ENCODE peak calls at places on chromosomes 2 and 18, in eight cellular contexts. M, B, L, V, N, T, E and Y are unnamed samples.

GRCh38 chr18:37383036-37383788 is 182.4 kb downstream of the CELF4 start:
- DNase-seq in M (no peak), B (peak), L (no peak), V (no peak), N (no peak), T (no peak), E (no peak), Y (peak)

GRCh38 chr2:3563521-3563976 is 5.4 kb upstream of the RNASEH1 start:
- DNase-seq in M (no peak), B (no peak), L (no peak), V (peak), N (no peak), T (peak), E (no peak), Y (no peak)

GRCh38 chr2:201402651-201403573 is 45.8 kb upstream of the FLACC1 start:
- DNase-seq in M (no peak), B (peak), L (peak), V (no peak), N (no peak), T (no peak), E (no peak), Y (no peak)

GRCh38 chr2:26475037-26475436 is 2.9 kb downstream of the OTOF start:
- DNase-seq in M (no peak), B (no peak), L (no peak), V (no peak), N (no peak), T (no peak), E (no peak), Y (no peak)

GRCh38 chr2:29834036-29834540 is 87.3 kb downstream of the ALK start:
- DNase-seq in M (no peak), B (no peak), L (no peak), V (no peak), N (no peak), T (no peak), E (no peak), Y (no peak)

GRCh38 chr2:88212251-88212790 is 42.2 kb downstream of the THNSL2 start:
- DNase-seq in M (no peak), B (peak), L (peak), V (no peak), N (no peak), T (peak), E (no peak), Y (peak)

GRCh38 chr18:57621252-57621607 is 406 bp downstream of the NARS1 start:
- DNase-seq in M (peak), B (no peak), L (no peak), V (no peak), N (no peak), T (no peak), E (no peak), Y (peak)

GRCh38 chr18:12403601-12404506 is 3.9 kb upstream of the PRELID3A start:
- DNase-seq in M (no peak), B (peak), L (peak), V (peak), N (peak), T (peak), E (no peak), Y (peak)

GRCh38 chr2:120983344-120983743 is 247.7 kb downstream of the GLI2 start:
- DNase-seq in M (no peak), B (no peak), L (peak), V (no peak), N (no peak), T (no peak), E (no peak), Y (no peak)

GRCh38 chr2:152644197-152644873 is 72.9 kb downstream of the PRPF40A start:
- DNase-seq in M (no peak), B (no peak), L (no peak), V (no peak), N (no peak), T (no peak), E (no peak), Y (no peak)

GRCh38 chr18:73980289-73980979 is 167.2 kb downstream of the FBXO15 start:
- DNase-seq in M (no peak), B (peak), L (peak), V (no peak), N (no peak), T (peak), E (no peak), Y (peak)

GRCh38 chr18:35376393-35376741 is 770 bp downstream of the ZNF396 start:
- DNase-seq in M (no peak), B (no peak), L (no peak), V (peak), N (no peak), T (peak), E (no peak), Y (no peak)

GRCh38 chr2:162318280-162319222 is at the start of gene IFIH1:
- DNase-seq in M (peak), B (peak), L (peak), V (peak), N (peak), T (peak), E (peak), Y (peak)

GRCh38 chr2:237424544-237424943 is 10.6 kb upstream of the COL6A3 start:
- DNase-seq in M (no peak), B (no peak), L (no peak), V (no peak), N (no peak), T (no peak), E (no peak), Y (no peak)

GRCh38 chr2:95044598-95044997 is 19.1 kb downstream of the MAL start:
- DNase-seq in M (no peak), B (no peak), L (no peak), V (no peak), N (no peak), T (no peak), E (no peak), Y (no peak)

GRCh38 chr18:44590976-44591375 is 89.7 kb upstream of the SETBP1 start:
- DNase-seq in M (no peak), B (peak), L (no peak), V (no peak), N (no peak), T (no peak), E (no peak), Y (no peak)

GRCh38 chr2:207831569-207832248 is 62.0 kb upstream of the FZD5 start:
- DNase-seq in M (peak), B (no peak), L (no peak), V (no peak), N (no peak), T (no peak), E (no peak), Y (no peak)

GRCh38 chr2:190765386-190766173 is 115.0 kb upstream of the GLS start:
- DNase-seq in M (no peak), B (peak), L (peak), V (no peak), N (peak), T (peak), E (no peak), Y (peak)

GRCh38 chr2:74690571-74690970 is 36.5 kb downstream of the SEMA4F start:
- DNase-seq in M (no peak), B (peak), L (peak), V (peak), N (peak), T (peak), E (no peak), Y (peak)

GRCh38 chr2:221262651-221263050 is 309.5 kb downstream of the EPHA4 start:
- DNase-seq in M (no peak), B (no peak), L (no peak), V (no peak), N (no peak), T (no peak), E (no peak), Y (no peak)

GRCh38 chr18:28905509-28905908 is 728.6 kb upstream of the CDH2 start:
- DNase-seq in M (no peak), B (peak), L (peak), V (no peak), N (peak), T (no peak), E (no peak), Y (peak)

GRCh38 chr18:3590096-3590655 is 140.2 kb downstream of the TGIF1 start:
- DNase-seq in M (no peak), B (no peak), L (no peak), V (no peak), N (no peak), T (no peak), E (no peak), Y (no peak)

GRCh38 chr18:61957801-61958516 is 65.2 kb upstream of the RNF152 start:
- DNase-seq in M (no peak), B (no peak), L (peak), V (no peak), N (no peak), T (peak), E (no peak), Y (no peak)
- TF ChIP-seq CTCF in M (no peak), B (no peak), L (peak), V (no peak), N (peak), T (peak), E (no peak), Y (peak)

DNA sequence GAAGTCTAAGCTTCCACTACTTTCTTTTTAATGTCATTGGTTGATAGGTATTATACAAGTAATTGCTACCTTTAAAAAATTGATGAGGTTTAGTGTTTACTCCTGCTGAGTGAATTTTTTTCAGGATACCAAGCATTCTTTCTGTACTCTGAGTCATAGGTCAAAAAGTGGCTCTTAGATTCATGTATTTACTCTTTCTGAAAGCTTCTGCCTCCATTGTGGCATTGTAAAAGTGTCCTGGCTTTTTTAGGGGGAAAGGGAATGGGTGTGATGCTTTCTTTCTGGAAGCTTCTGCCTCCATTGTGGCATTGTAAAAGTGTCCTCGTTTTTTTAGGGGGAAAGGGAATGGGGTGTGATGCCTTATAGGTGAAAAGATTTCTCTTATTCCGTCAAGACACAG is 286.5 kb downstream of the LPIN1 start:
- DNase-seq in M (no peak), B (peak), L (peak), V (no peak), N (no peak), T (no peak), E (no peak), Y (peak)
- TF ChIP-seq CTCF in M (no peak), B (no peak), L (no peak), V (no peak), N (no peak), T (no peak), E (no peak), Y (no peak)

GRCh38 chr18:9366126-9366714 is 31.6 kb downstream of the TWSG1 start:
- DNase-seq in M (peak), B (peak), L (peak), V (no peak), N (peak), T (no peak), E (peak), Y (peak)
- TF ChIP-seq CTCF in M (no peak), B (peak), L (peak), V (no peak), N (peak), T (no peak), E (peak), Y (peak)

DNA sequence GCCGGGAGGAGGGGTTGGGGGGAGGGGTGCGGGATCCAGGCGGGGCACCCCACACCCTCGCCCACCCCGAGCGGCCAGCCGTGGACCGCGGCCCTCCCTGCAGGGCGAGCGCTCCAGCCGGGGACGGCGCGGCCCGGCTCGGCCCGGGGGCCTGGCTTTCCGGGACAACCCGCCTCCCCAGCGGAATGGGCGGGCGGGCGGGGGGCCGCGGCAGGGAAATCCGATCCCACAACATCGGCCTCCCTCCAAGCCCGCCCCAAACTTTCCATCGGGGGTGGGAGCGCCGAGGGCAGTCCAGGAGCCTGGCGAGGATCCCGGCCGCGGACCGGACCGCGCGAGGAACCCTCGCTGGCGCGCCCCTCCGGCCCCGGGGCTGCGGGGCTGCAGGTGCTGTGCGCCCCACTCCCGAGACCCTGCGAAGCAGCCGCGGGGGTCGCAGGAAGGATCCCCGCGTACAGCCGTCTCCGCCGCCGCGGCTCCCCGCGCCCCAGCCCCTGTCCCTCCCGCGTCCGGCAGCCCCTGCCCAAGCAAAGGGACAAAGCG is 528 bp downstream of the SEMA4C start:
- DNase-seq in M (peak), B (peak), L (peak), V (no peak), N (no peak), T (peak), E (peak), Y (peak)
- TF ChIP-seq CTCF in M (no peak), B (no peak), L (no peak), V (no peak), N (no peak), T (no peak), E (no peak), Y (no peak)

DNA sequence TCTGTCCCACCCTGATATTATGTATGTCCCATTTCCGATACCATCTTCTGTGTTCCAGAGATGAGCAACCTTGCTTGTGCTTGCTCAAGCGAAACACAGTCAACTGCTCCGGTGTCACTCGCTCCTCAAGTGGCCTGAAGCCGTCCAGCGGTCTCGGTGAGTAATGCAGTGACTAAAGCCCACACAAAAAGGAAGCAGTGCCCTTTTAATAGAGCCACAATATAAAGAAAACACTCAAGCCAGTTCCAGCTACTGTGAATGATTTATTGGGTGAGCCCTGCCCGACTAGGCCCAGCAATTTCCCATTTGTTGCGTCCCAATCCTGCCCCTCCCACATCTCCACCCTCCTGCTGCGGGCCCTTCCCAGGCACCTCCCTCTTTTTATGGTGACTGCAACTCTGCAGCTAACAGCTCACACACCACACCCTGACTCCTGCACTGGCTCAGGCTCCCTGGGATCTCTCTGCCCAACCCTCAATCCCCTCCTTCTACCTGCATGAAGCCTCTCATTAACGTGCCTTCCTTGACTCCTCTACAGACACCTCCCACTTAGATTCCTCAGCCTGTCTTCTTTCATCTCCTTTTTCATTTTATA is 44.2 kb upstream of the DSC1 start:
- DNase-seq in M (peak), B (no peak), L (peak), V (peak), N (no peak), T (peak), E (peak), Y (no peak)
- TF ChIP-seq CTCF in M (no peak), B (no peak), L (peak), V (no peak), N (no peak), T (peak), E (peak), Y (no peak)

DNA sequence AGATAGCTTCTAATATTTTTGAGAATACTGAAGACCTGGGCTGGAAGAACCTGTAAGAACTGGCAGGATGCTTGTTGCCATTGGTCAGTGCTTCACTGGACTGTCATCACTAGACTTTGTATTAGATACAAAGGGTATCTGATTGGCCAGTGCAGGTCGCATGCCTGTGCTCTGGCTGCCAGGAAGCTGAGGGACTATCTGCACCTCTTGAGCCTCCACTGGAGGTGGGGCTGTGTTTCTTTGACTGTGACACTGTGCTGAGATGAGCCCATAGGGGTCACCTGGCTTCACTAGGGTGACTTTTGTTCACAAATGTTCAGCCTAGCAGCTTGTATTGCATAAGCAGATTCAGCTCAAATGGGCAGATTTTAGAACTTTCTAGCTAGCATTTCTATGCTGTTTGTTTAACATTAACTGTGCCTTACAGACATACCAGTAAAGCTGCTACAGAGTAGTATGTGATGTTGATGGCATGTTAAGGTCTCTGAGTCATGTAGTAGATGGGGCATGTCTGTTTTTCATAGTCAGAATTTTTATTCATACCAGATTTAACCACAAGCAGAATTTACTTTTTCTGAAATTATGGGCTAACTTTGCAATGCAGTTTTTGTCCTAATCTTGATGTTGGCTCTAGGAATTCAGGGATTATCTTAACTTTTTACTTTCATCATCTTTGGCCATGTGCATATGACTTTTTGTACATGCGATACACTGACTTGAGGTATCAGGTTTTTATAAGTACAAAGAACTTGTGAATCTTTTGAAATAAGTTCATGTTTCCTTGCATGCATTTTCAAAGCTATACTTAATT is 56.1 kb downstream of the RHBDD1 start:
- DNase-seq in M (no peak), B (peak), L (peak), V (no peak), N (peak), T (peak), E (no peak), Y (peak)
- TF ChIP-seq CTCF in M (no peak), B (no peak), L (no peak), V (no peak), N (no peak), T (no peak), E (no peak), Y (no peak)